ENCODE peak calls at places on chromosomes 4 and X, in seven cellular contexts. One of them, this sample, is unnamed.

GRCh38 chr4:127251423-127251822 is 381.3 kb upstream of the INTU start:
- DNase-seq in K562: no peak
- DNase-seq in SK-N-SH: no peak
- DNase-seq in HepG2: no peak
- DNase-seq in H1: no peak
- DNase-seq in GM12878: no peak
- DNase-seq in HCT116: no peak
- DNase-seq in this sample: no peak

GRCh38 chrX:129877401-129877800 is 28.6 kb upstream of the UTP14A start:
- DNase-seq in H1: no peak
- DNase-seq in K562: no peak
- DNase-seq in HCT116: no peak
- DNase-seq in SK-N-SH: no peak
- DNase-seq in HepG2: no peak
- DNase-seq in GM12878: no peak
- DNase-seq in this sample: no peak

GRCh38 chr4:80486603-80487002 is 151.1 kb downstream of the CFAP299 start:
- DNase-seq in GM12878: no peak
- DNase-seq in HepG2: no peak
- DNase-seq in HCT116: no peak
- DNase-seq in K562: no peak
- DNase-seq in SK-N-SH: no peak
- DNase-seq in H1: no peak
- DNase-seq in this sample: no peak

GRCh38 chr4:101600287-101600686 is 190.2 kb upstream of the BANK1 start:
- DNase-seq in H1: no peak
- DNase-seq in GM12878: no peak
- DNase-seq in K562: no peak
- DNase-seq in HCT116: no peak
- DNase-seq in HepG2: no peak
- DNase-seq in SK-N-SH: no peak
- DNase-seq in this sample: no peak

GRCh38 chr4:112302320-112303274 is 5.4 kb downstream of the ALPK1 start:
- DNase-seq in K562: no peak
- DNase-seq in SK-N-SH: no peak
- DNase-seq in HCT116: no peak
- DNase-seq in GM12878: no peak
- DNase-seq in HepG2: no peak
- DNase-seq in H1: no peak
- DNase-seq in this sample: no peak

GRCh38 chr4:145301386-145302080 is 121.1 kb upstream of the OTUD4 start:
- DNase-seq in K562: no peak
- DNase-seq in SK-N-SH: no peak
- DNase-seq in H1: no peak
- DNase-seq in HCT116: no peak
- DNase-seq in HepG2: no peak
- DNase-seq in GM12878: no peak
- DNase-seq in this sample: no peak

GRCh38 chrX:73390628-73391567 is 56.0 kb upstream of the CDX4 start:
- DNase-seq in SK-N-SH: no peak
- DNase-seq in HCT116: no peak
- DNase-seq in GM12878: no peak
- DNase-seq in K562: no peak
- DNase-seq in H1: no peak
- DNase-seq in HepG2: no peak
- DNase-seq in this sample: no peak

GRCh38 chr4:3352505-3352904 is 59.7 kb downstream of the RGS12 start:
- DNase-seq in HCT116: no peak
- DNase-seq in GM12878: no peak
- DNase-seq in K562: no peak
- DNase-seq in HepG2: no peak
- DNase-seq in H1: no peak
- DNase-seq in SK-N-SH: no peak
- DNase-seq in this sample: no peak

GRCh38 chr4:185143596-185143969 is 517 bp downstream of the SLC25A4 start:
- DNase-seq in SK-N-SH: peak
- DNase-seq in H1: no peak
- DNase-seq in HCT116: no peak
- DNase-seq in GM12878: no peak
- DNase-seq in HepG2: peak
- DNase-seq in K562: no peak
- DNase-seq in this sample: peak

GRCh38 chr4:153676491-153676890 is 7.6 kb upstream of the TLR2 start:
- DNase-seq in SK-N-SH: no peak
- DNase-seq in GM12878: no peak
- DNase-seq in HepG2: no peak
- DNase-seq in HCT116: no peak
- DNase-seq in H1: no peak
- DNase-seq in K562: no peak
- DNase-seq in this sample: no peak

GRCh38 chr4:116636917-116637316 is 448.5 kb downstream of the TRAM1L1 start:
- DNase-seq in SK-N-SH: no peak
- DNase-seq in HepG2: no peak
- DNase-seq in K562: no peak
- DNase-seq in HCT116: no peak
- DNase-seq in H1: no peak
- DNase-seq in GM12878: peak
- DNase-seq in this sample: no peak

GRCh38 chrX:10450959-10451355 is 169.4 kb downstream of the MID1 start:
- DNase-seq in H1: no peak
- DNase-seq in HCT116: no peak
- DNase-seq in SK-N-SH: no peak
- DNase-seq in K562: no peak
- DNase-seq in HepG2: no peak
- DNase-seq in GM12878: no peak
- DNase-seq in this sample: no peak

GRCh38 chr4:146340798-146341197 is 126.5 kb downstream of the REELD1 start:
- DNase-seq in HepG2: no peak
- DNase-seq in GM12878: no peak
- DNase-seq in K562: no peak
- DNase-seq in H1: no peak
- DNase-seq in HCT116: no peak
- DNase-seq in SK-N-SH: peak
- DNase-seq in this sample: no peak

GRCh38 chrX:17655232-17656034 is 81.9 kb upstream of the SCML1 start:
- DNase-seq in HCT116: no peak
- DNase-seq in K562: no peak
- DNase-seq in GM12878: no peak
- DNase-seq in HepG2: no peak
- DNase-seq in H1: peak
- DNase-seq in SK-N-SH: peak
- DNase-seq in this sample: no peak

GRCh38 chrX:130704053-130705038 is 198.7 kb downstream of the ENOX2 start:
- DNase-seq in GM12878: no peak
- DNase-seq in HCT116: no peak
- DNase-seq in K562: no peak
- DNase-seq in HepG2: peak
- DNase-seq in SK-N-SH: no peak
- DNase-seq in H1: no peak
- DNase-seq in this sample: no peak

DNA sequence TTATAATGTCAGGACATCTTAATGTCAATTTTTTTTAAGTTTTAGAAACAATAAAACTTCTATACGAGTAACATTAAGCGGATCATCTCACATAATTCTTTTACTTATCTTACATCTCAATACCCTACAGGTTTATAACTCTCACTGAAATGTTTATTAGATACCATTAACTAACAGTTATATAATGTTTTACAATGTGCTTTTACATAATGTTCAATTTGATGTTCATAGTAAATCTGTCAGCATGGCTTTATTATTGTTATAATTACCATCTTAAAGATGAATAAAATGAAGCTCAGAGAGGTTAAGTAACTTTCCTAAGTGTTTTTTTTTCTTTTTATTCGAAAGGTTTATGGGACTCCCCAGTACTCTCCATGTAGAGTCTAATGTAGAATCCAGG is 33.9 kb upstream of the WDFY3 start:
- DNase-seq in SK-N-SH: no peak
- DNase-seq in HCT116: no peak
- DNase-seq in H1: no peak
- DNase-seq in K562: no peak
- DNase-seq in HepG2: no peak
- DNase-seq in GM12878: no peak
- DNase-seq in this sample: no peak
- TF ChIP-seq JUND in SK-N-SH: no peak
- TF ChIP-seq JUND in HCT116: no peak
- TF ChIP-seq JUND in H1: no peak
- TF ChIP-seq JUND in K562: no peak
- TF ChIP-seq JUND in HepG2: no peak
- TF ChIP-seq JUND in GM12878: no peak
- TF ChIP-seq JUND in this sample: no peak

GRCh38 chr4:83011779-83012630 is 1.4 kb upstream of the LIN54 start:
- DNase-seq in HCT116: no peak
- DNase-seq in K562: no peak
- DNase-seq in H1: peak
- DNase-seq in SK-N-SH: no peak
- DNase-seq in GM12878: no peak
- DNase-seq in HepG2: no peak
- DNase-seq in this sample: peak

GRCh38 chr4:83010522-83011318 is at the start of gene LIN54:
- DNase-seq in K562: peak
- DNase-seq in SK-N-SH: peak
- DNase-seq in HepG2: peak
- DNase-seq in GM12878: no peak
- DNase-seq in H1: peak
- DNase-seq in HCT116: peak
- DNase-seq in this sample: peak

GRCh38 chr4:83012631-83013419 is 2.2 kb upstream of the LIN54 start:
- DNase-seq in H1: peak
- DNase-seq in GM12878: peak
- DNase-seq in K562: peak
- DNase-seq in SK-N-SH: peak
- DNase-seq in HCT116: peak
- DNase-seq in HepG2: peak
- DNase-seq in this sample: peak

GRCh38 chr4:83009529-83009928 is 1.1 kb downstream of the LIN54 start:
- DNase-seq in H1: no peak
- DNase-seq in HepG2: no peak
- DNase-seq in SK-N-SH: no peak
- DNase-seq in K562: no peak
- DNase-seq in GM12878: no peak
- DNase-seq in HCT116: no peak
- DNase-seq in this sample: no peak

DNA sequence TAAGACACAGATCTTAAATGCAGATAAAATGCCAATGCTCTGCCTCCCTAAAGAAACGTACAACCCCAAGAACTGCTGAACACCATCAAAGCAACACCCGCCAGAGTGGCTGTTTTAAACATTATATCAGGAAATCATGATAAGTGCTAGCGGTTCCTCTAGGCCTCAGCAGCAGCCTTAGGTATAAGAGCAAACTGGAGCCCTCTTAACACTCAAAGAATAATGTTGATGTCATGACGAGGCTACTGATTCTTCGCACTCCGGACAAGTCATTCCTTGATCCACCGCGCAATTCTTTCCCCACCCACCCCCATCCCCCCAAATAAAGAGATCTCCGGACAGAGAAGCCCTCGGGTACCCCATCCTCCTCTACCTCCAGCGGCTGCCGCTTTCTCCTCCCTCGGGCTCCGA is 507 bp downstream of the LIN54 start:
- DNase-seq in HepG2: no peak
- DNase-seq in H1: no peak
- DNase-seq in SK-N-SH: no peak
- DNase-seq in GM12878: no peak
- DNase-seq in K562: no peak
- DNase-seq in HCT116: no peak
- DNase-seq in this sample: no peak
- TF ChIP-seq JUND in HepG2: no peak
- TF ChIP-seq JUND in H1: no peak
- TF ChIP-seq JUND in SK-N-SH: no peak
- TF ChIP-seq JUND in GM12878: no peak
- TF ChIP-seq JUND in K562: no peak
- TF ChIP-seq JUND in HCT116: no peak
- TF ChIP-seq JUND in this sample: no peak

DNA sequence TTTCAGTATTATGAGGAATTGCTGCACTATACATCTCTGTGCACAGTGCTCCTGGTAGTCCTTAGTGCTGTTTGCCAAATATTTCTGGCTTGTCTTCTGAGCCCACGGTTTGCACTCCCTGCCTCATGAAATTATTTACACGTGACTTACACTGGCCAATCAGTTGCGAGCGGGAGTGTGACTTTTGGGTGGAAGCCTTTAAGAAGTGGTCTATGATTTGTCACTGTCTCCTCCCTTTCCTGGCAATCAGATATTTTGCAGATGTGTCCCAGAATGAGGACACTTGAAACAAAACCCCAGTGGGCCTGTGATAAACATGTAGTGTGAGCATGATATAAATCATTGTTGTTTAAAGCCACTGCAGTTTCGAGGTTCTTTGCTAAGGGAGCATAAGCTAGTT is 11.8 kb downstream of the BST1 start:
- DNase-seq in HCT116: no peak
- DNase-seq in SK-N-SH: no peak
- DNase-seq in H1: no peak
- DNase-seq in GM12878: no peak
- DNase-seq in HepG2: no peak
- DNase-seq in K562: peak
- DNase-seq in this sample: no peak
- TF ChIP-seq JUND in HCT116: no peak
- TF ChIP-seq JUND in SK-N-SH: no peak
- TF ChIP-seq JUND in H1: no peak
- TF ChIP-seq JUND in GM12878: no peak
- TF ChIP-seq JUND in HepG2: no peak
- TF ChIP-seq JUND in K562: no peak
- TF ChIP-seq JUND in this sample: no peak

DNA sequence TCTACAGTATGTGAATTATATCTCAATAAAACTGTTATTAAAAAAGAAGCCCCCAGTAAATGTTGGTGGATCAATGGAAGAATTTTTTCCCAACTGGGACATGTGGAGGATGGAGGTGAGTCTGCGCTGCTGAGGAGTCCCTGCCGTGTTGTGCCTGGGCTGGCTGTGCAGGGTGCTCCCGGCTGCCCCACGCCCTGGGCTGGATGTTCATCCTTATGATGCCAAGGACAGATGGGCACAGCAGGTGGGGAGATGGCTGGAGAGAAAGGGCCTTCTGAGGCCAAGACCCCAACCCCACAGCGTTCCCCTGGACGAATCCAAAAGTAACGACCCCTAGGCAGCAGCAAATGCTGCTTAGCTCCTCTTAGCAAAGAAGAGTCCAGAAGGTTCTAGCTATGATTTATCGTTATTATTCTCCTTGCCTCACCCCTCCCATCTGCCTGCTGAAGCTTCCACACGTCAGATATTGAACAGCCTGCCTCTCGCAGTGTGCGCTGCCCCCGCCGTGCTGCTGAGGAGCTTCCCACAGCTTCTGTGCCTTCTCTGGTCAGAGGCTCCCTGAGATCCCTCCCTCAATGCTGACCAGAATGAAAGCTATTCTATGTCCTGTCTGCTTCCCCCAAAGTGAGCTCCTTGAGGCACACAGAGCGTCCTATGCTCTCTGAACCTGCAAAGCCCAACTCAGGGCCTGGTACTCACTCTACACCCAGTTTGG is 26.5 kb downstream of the HMX1 start:
- DNase-seq in H1: peak
- DNase-seq in GM12878: no peak
- DNase-seq in HepG2: no peak
- DNase-seq in HCT116: no peak
- DNase-seq in K562: no peak
- DNase-seq in SK-N-SH: peak
- DNase-seq in this sample: no peak
- TF ChIP-seq JUND in H1: no peak
- TF ChIP-seq JUND in GM12878: no peak
- TF ChIP-seq JUND in HepG2: no peak
- TF ChIP-seq JUND in HCT116: no peak
- TF ChIP-seq JUND in K562: no peak
- TF ChIP-seq JUND in SK-N-SH: no peak
- TF ChIP-seq JUND in this sample: no peak